ENCODE peak calls at places on chromosomes 3 and 15, in ten cellular contexts. I is BJ; X is effector CD4-positive, alpha-beta T cell; S is aorta; U is SHP77; Y is neural progenitor cell; D is natural killer cell treated with Interleukin-12 subunit alpha and Interleukin-12 subunit beta and Interleukin-15 and Interleukin-18, amount 100 ng/mL, for 72 hours; V is NB4; J is pancreas; E is body of pancreas. A is an unnamed sample.

GRCh38 chr3:20622304-20622703 is 436.3 kb upstream of the SGO1 start:
- DNase-seq in I (peak), X (no peak), S (no peak), U (no peak), Y (no peak), D (no peak), V (no peak), J (no peak), E (no peak), A (no peak)

GRCh38 chr3:50170689-50171088 is 15.6 kb downstream of the SEMA3F start:
- DNase-seq in I (no peak), X (no peak), S (peak), U (no peak), Y (no peak), D (no peak), V (peak), J (no peak), E (peak), A (peak)

GRCh38 chr3:124033360-124034015 is 41.6 kb upstream of the ROPN1 start:
- DNase-seq in I (no peak), X (no peak), S (peak), U (no peak), Y (peak), D (no peak), V (no peak), J (peak), E (peak), A (peak)

GRCh38 chr15:31974855-31975421 is 55.4 kb upstream of the CHRNA7 start:
- DNase-seq in I (no peak), X (no peak), S (no peak), U (peak), Y (peak), D (no peak), V (peak), J (no peak), E (peak), A (peak)

GRCh38 chr15:33115191-33115861 is 79.2 kb downstream of the FMN1 start:
- DNase-seq in I (no peak), X (no peak), S (no peak), U (no peak), Y (no peak), D (no peak), V (no peak), J (no peak), E (no peak), A (no peak)

GRCh38 chr15:59299919-59300617 is 72.6 kb downstream of the MYO1E start:
- DNase-seq in I (peak), X (peak), S (peak), U (no peak), Y (no peak), D (peak), V (peak), J (peak), E (peak), A (peak)

GRCh38 chr15:99450896-99451358 is 114.9 kb upstream of the MEF2A start:
- DNase-seq in I (no peak), X (no peak), S (peak), U (peak), Y (peak), D (peak), V (peak), J (peak), E (peak), A (no peak)

GRCh38 chr15:83947156-83947555 is 288.4 kb upstream of the GOLGA6L4 start:
- DNase-seq in I (no peak), X (no peak), S (no peak), U (no peak), Y (no peak), D (no peak), V (no peak), J (no peak), E (no peak), A (no peak)

GRCh38 chr3:126057936-126058335 is 26.0 kb downstream of the SLC41A3 start:
- DNase-seq in I (no peak), X (no peak), S (no peak), U (no peak), Y (no peak), D (no peak), V (no peak), J (no peak), E (no peak), A (no peak)

GRCh38 chr15:39585394-39585841 is 4.5 kb downstream of the THBS1 start:
- DNase-seq in I (peak), X (no peak), S (no peak), U (no peak), Y (no peak), D (no peak), V (no peak), J (no peak), E (no peak), A (no peak)

GRCh38 chr3:127734754-127735473 is 62.2 kb downstream of the ABTB1 start:
- DNase-seq in I (peak), X (no peak), S (no peak), U (no peak), Y (no peak), D (no peak), V (peak), J (no peak), E (peak), A (peak)

GRCh38 chr3:86996261-86996955 is 5.5 kb upstream of the VGLL3 start:
- DNase-seq in I (no peak), X (no peak), S (no peak), U (no peak), Y (no peak), D (no peak), V (no peak), J (no peak), E (no peak), A (no peak)

GRCh38 chr15:63210151-63211051 is 21.0 kb downstream of the RAB8B start:
- DNase-seq in I (no peak), X (no peak), S (no peak), U (no peak), Y (peak), D (no peak), V (no peak), J (no peak), E (no peak), A (no peak)

GRCh38 chr3:143367171-143367570 is 247.6 kb downstream of the CHST2 start:
- DNase-seq in I (no peak), X (no peak), S (no peak), U (no peak), Y (no peak), D (no peak), V (no peak), J (no peak), E (no peak), A (no peak)

GRCh38 chr15:49137861-49138260 is 17.5 kb downstream of the COPS2 start:
- DNase-seq in I (no peak), X (no peak), S (no peak), U (no peak), Y (no peak), D (no peak), V (no peak), J (no peak), E (no peak), A (peak)

GRCh38 chr15:69810441-69811071 is 287.2 kb downstream of the TLE3 start:
- DNase-seq in I (no peak), X (no peak), S (no peak), U (peak), Y (no peak), D (no peak), V (no peak), J (no peak), E (no peak), A (no peak)

GRCh38 chr3:112640864-112641751 is at the start of gene CCDC80:
- DNase-seq in I (peak), X (no peak), S (no peak), U (peak), Y (peak), D (no peak), V (no peak), J (no peak), E (no peak), A (peak)

GRCh38 chr3:52831500-52832301 is 1.2 kb upstream of the ITIH4 start:
- DNase-seq in I (peak), X (no peak), S (peak), U (peak), Y (no peak), D (no peak), V (peak), J (peak), E (peak), A (peak)

GRCh38 chr15:36313021-36313420 is 266.4 kb upstream of the CDIN1 start:
- DNase-seq in I (no peak), X (no peak), S (no peak), U (no peak), Y (no peak), D (no peak), V (no peak), J (no peak), E (no peak), A (no peak)

GRCh38 chr3:108234387-108234957 is 12.2 kb upstream of the IFT57 start:
- DNase-seq in I (no peak), X (no peak), S (no peak), U (no peak), Y (no peak), D (no peak), V (no peak), J (no peak), E (no peak), A (no peak)

GRCh38 chr3:71728632-71729342 is 3.6 kb upstream of the EIF4E3 start:
- DNase-seq in I (no peak), X (no peak), S (no peak), U (no peak), Y (peak), D (no peak), V (peak), J (no peak), E (peak), A (no peak)

GRCh38 chr3:54936561-54936960 is 8.7 kb upstream of the LRTM1 start:
- DNase-seq in I (no peak), X (no peak), S (no peak), U (no peak), Y (no peak), D (no peak), V (peak), J (no peak), E (no peak), A (no peak)

GRCh38 chr3:133943639-133944131 is 48.0 kb upstream of the RAB6B start:
- DNase-seq in I (no peak), X (no peak), S (peak), U (no peak), Y (no peak), D (no peak), V (peak), J (peak), E (peak), A (peak)

GRCh38 chr3:154862265-154862664 is 217.9 kb upstream of the MME start:
- DNase-seq in I (peak), X (no peak), S (no peak), U (no peak), Y (no peak), D (no peak), V (no peak), J (no peak), E (no peak), A (no peak)

GRCh38 chr15:70376929-70377691 is 279.4 kb upstream of the TLE3 start:
- DNase-seq in I (peak), X (no peak), S (peak), U (no peak), Y (peak), D (no peak), V (peak), J (peak), E (peak), A (no peak)

GRCh38 chr3:16240229-16241023 is 24.3 kb downstream of the DPH3 start:
- DNase-seq in I (peak), X (no peak), S (no peak), U (no peak), Y (no peak), D (no peak), V (peak), J (no peak), E (no peak), A (peak)

GRCh38 chr3:182618085-182618732 is 175.1 kb upstream of the ATP11B start:
- DNase-seq in I (no peak), X (no peak), S (no peak), U (peak), Y (peak), D (no peak), V (peak), J (no peak), E (no peak), A (no peak)

GRCh38 chr3:156218353-156218744 is 98.0 kb downstream of the KCNAB1 start:
- DNase-seq in I (no peak), X (no peak), S (no peak), U (peak), Y (no peak), D (no peak), V (no peak), J (no peak), E (no peak), A (no peak)

GRCh38 chr3:105686324-105686897 is 182.4 kb downstream of the CBLB start:
- DNase-seq in I (no peak), X (no peak), S (no peak), U (no peak), Y (peak), D (no peak), V (peak), J (no peak), E (no peak), A (peak)

GRCh38 chr3:94115482-94115881 is 52.6 kb downstream of the NSUN3 start:
- DNase-seq in I (no peak), X (no peak), S (no peak), U (no peak), Y (peak), D (no peak), V (peak), J (no peak), E (no peak), A (peak)

GRCh38 chr3:32493437-32494414 is 8.9 kb downstream of the CMTM6 start:
- DNase-seq in I (no peak), X (no peak), S (no peak), U (no peak), Y (no peak), D (peak), V (no peak), J (no peak), E (no peak), A (no peak)

GRCh38 chr15:77024273-77025065 is 29.5 kb downstream of the PSTPIP1 start:
- DNase-seq in I (no peak), X (peak), S (peak), U (no peak), Y (peak), D (peak), V (peak), J (peak), E (peak), A (peak)

GRCh38 chr3:16377196-16377595 is 112.2 kb downstream of the OXNAD1 start:
- DNase-seq in I (no peak), X (no peak), S (no peak), U (peak), Y (no peak), D (no peak), V (no peak), J (no peak), E (no peak), A (no peak)

GRCh38 chr3:188697127-188697526 is 474.6 kb upstream of the TPRG1 start:
- DNase-seq in I (no peak), X (no peak), S (no peak), U (no peak), Y (peak), D (no peak), V (no peak), J (no peak), E (no peak), A (no peak)